ENCODE peak calls at places on chromosomes 4 and X, in ten cellular contexts. W is heart left ventricle; F is cardiac muscle cell; U is CD4-positive, alpha-beta T cell; O is aorta; H is Panc1; Z is breast epithelium; I is left ventricle myocardium inferior; T is Peyer's patch; Q is upper lobe of right lung. X is an unnamed sample.

GRCh38 chr4:113101669-113102068 is 52.2 kb downstream of the ANK2 start:
- DNase-seq in W (no peak), F (peak), U (no peak), O (no peak), H (no peak), Z (no peak), I (no peak), T (no peak), Q (no peak), X (no peak)

GRCh38 chr4:39353478-39354177 is 12.5 kb downstream of the RFC1 start:
- DNase-seq in W (no peak), F (peak), U (no peak), O (no peak), H (no peak), Z (no peak), I (no peak), T (no peak), Q (no peak), X (no peak)

GRCh38 chr4:168825975-168826374 is 184.1 kb downstream of the CBR4 start:
- DNase-seq in W (no peak), F (no peak), U (no peak), O (no peak), H (no peak), Z (no peak), I (no peak), T (no peak), Q (no peak), X (no peak)

GRCh38 chrX:49106930-49107329 is 16.6 kb downstream of the GPKOW start:
- DNase-seq in W (no peak), F (peak), U (no peak), O (no peak), H (no peak), Z (no peak), I (peak), T (no peak), Q (no peak), X (no peak)

GRCh38 chr4:148454835-148455234 is 12.6 kb upstream of the NR3C2 start:
- DNase-seq in W (no peak), F (no peak), U (no peak), O (no peak), H (no peak), Z (no peak), I (no peak), T (no peak), Q (no peak), X (no peak)

GRCh38 chr4:24482871-24483270 is 101.5 kb downstream of the DHX15 start:
- DNase-seq in W (no peak), F (peak), U (no peak), O (no peak), H (no peak), Z (no peak), I (no peak), T (no peak), Q (no peak), X (no peak)

GRCh38 chr4:89218587-89218986 is 89.0 kb downstream of the GPRIN3 start:
- DNase-seq in W (no peak), F (no peak), U (no peak), O (no peak), H (no peak), Z (no peak), I (no peak), T (no peak), Q (no peak), X (no peak)

GRCh38 chrX:103883533-103883932 is 51.5 kb upstream of the RAB9B start:
- DNase-seq in W (no peak), F (peak), U (no peak), O (no peak), H (no peak), Z (no peak), I (no peak), T (no peak), Q (no peak), X (no peak)

GRCh38 chrX:34332336-34332735 is 200.2 kb upstream of the FAM47A start:
- DNase-seq in W (no peak), F (no peak), U (no peak), O (no peak), H (no peak), Z (no peak), I (no peak), T (no peak), Q (no peak), X (no peak)

GRCh38 chr4:183659919-183660318 is 826 bp downstream of the TRAPPC11 start:
- DNase-seq in W (no peak), F (no peak), U (no peak), O (no peak), H (no peak), Z (no peak), I (no peak), T (no peak), Q (no peak), X (no peak)

GRCh38 chrX:10893976-10894375 is 217.2 kb upstream of the HCCS start:
- DNase-seq in W (no peak), F (no peak), U (no peak), O (peak), H (no peak), Z (no peak), I (no peak), T (no peak), Q (no peak), X (no peak)

GRCh38 chr4:101160792-101161592 is 186.3 kb downstream of the PPP3CA start:
- DNase-seq in W (no peak), F (no peak), U (no peak), O (no peak), H (no peak), Z (no peak), I (no peak), T (no peak), Q (no peak), X (no peak)

GRCh38 chr4:67480810-67481209 is 64.5 kb downstream of the CENPC start:
- DNase-seq in W (no peak), F (no peak), U (no peak), O (no peak), H (no peak), Z (no peak), I (no peak), T (no peak), Q (no peak), X (no peak)

GRCh38 chr4:102438873-102439614 is 62.1 kb upstream of the NFKB1 start:
- DNase-seq in W (no peak), F (peak), U (no peak), O (no peak), H (peak), Z (no peak), I (no peak), T (no peak), Q (no peak), X (peak)

GRCh38 chrX:23901065-23901464 is 6.7 kb downstream of the APOO start:
- DNase-seq in W (no peak), F (peak), U (no peak), O (no peak), H (no peak), Z (no peak), I (no peak), T (no peak), Q (no peak), X (no peak)

GRCh38 chr4:179415016-179415841 is 1973.0 kb upstream of the AGA start:
- DNase-seq in W (no peak), F (no peak), U (no peak), O (no peak), H (no peak), Z (no peak), I (no peak), T (no peak), Q (no peak), X (no peak)

GRCh38 chr4:167903291-167903721 is 189.0 kb upstream of the ANXA10 start:
- DNase-seq in W (no peak), F (peak), U (no peak), O (no peak), H (peak), Z (no peak), I (no peak), T (no peak), Q (no peak), X (no peak)

GRCh38 chr4:25865586-25865985 is 2.8 kb upstream of the SEL1L3 start:
- DNase-seq in W (no peak), F (peak), U (no peak), O (no peak), H (no peak), Z (no peak), I (no peak), T (peak), Q (no peak), X (no peak)

GRCh38 chr4:41446391-41446790 is 91.6 kb upstream of the LIMCH1 start:
- DNase-seq in W (no peak), F (no peak), U (no peak), O (no peak), H (no peak), Z (no peak), I (no peak), T (no peak), Q (no peak), X (no peak)

GRCh38 chr4:41443340-41444079 is 94.4 kb upstream of the LIMCH1 start:
- DNase-seq in W (no peak), F (no peak), U (no peak), O (no peak), H (no peak), Z (no peak), I (no peak), T (no peak), Q (no peak), X (no peak)

GRCh38 chr4:41437264-41437566 is 100.7 kb upstream of the LIMCH1 start:
- DNase-seq in W (no peak), F (no peak), U (no peak), O (no peak), H (no peak), Z (no peak), I (no peak), T (no peak), Q (no peak), X (no peak)

GRCh38 chr4:41438564-41438963 is 99.4 kb upstream of the LIMCH1 start:
- DNase-seq in W (no peak), F (no peak), U (no peak), O (no peak), H (no peak), Z (no peak), I (no peak), T (no peak), Q (no peak), X (no peak)

GRCh38 chr4:41442818-41443217 is 95.1 kb upstream of the LIMCH1 start:
- DNase-seq in W (no peak), F (no peak), U (no peak), O (no peak), H (no peak), Z (no peak), I (no peak), T (no peak), Q (no peak), X (no peak)
- H3K27ac ChIP-seq in W (no peak), F (no peak), U (no peak), O (no peak), H (no peak), Z (no peak), I (no peak), T (no peak), Q (no peak), X (no peak)

DNA sequence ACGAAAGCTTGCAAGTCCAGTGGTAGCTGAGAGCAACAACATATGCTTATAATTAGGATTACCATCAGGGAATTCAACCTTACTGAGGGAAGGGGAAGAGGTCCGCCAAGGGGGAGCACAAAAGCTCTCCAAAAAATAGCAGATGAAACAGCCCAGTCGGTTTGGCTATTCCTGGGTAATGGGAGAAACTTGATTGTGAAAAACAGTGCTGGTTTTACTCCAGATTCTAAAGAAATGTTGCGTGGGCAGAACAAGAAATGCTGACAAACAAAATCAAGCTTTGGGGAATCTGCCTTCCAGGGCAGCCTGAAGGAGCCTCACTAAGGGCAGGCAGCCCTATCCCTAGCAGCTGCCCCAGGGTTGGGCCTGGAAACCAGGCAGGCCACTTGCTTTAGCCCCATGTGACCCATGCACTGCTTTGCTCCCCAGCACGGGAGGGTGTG is 160.8 kb upstream of the LDB2 start:
- DNase-seq in W (no peak), F (peak), U (no peak), O (no peak), H (no peak), Z (no peak), I (peak), T (no peak), Q (no peak), X (peak)
- H3K27ac ChIP-seq in W (peak), F (no peak), U (no peak), O (no peak), H (no peak), Z (peak), I (peak), T (no peak), Q (no peak), X (peak)

DNA sequence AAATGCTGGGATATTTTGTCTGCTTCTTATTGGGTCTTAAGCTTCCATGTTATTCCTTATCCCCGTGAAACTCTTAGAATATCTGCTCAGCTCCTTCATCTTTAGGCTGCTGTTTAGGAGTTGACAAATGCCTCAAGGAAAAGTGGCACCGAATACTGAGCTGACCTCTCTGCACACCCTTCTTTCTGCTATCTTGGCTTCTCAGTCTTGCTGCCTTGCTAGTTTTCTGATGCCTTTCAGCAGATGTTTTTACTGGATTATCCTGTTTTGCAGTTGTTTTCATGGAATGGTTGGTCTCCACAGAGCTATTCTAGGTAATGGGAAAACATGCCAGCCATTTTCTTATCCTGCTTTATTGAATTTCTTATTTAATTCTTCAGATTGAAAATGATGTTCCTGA is 86.3 kb downstream of the GYPE start:
- DNase-seq in W (no peak), F (no peak), U (no peak), O (no peak), H (no peak), Z (no peak), I (no peak), T (no peak), Q (no peak), X (no peak)
- H3K27ac ChIP-seq in W (no peak), F (no peak), U (no peak), O (no peak), H (no peak), Z (no peak), I (no peak), T (no peak), Q (no peak), X (no peak)

GRCh38 chr4:81506731-81507130 is 35.0 kb upstream of the RASGEF1B start:
- DNase-seq in W (no peak), F (no peak), U (no peak), O (no peak), H (no peak), Z (no peak), I (no peak), T (no peak), Q (no peak), X (no peak)
- H3K27ac ChIP-seq in W (peak), F (no peak), U (no peak), O (no peak), H (no peak), Z (no peak), I (no peak), T (no peak), Q (peak), X (no peak)

GRCh38 chr4:133154725-133155124 is 5.6 kb downstream of the PCDH10 start:
- DNase-seq in W (no peak), F (peak), U (no peak), O (no peak), H (peak), Z (no peak), I (no peak), T (no peak), Q (no peak), X (no peak)

GRCh38 chr4:133152801-133153526 is 3.9 kb downstream of the PCDH10 start:
- DNase-seq in W (no peak), F (peak), U (no peak), O (no peak), H (no peak), Z (no peak), I (no peak), T (no peak), Q (no peak), X (no peak)

GRCh38 chr4:133157460-133158160 is 8.5 kb downstream of the PCDH10 start:
- DNase-seq in W (no peak), F (no peak), U (no peak), O (no peak), H (no peak), Z (no peak), I (no peak), T (no peak), Q (no peak), X (no peak)

GRCh38 chr4:133156096-133156495 is 7.0 kb downstream of the PCDH10 start:
- DNase-seq in W (no peak), F (no peak), U (no peak), O (no peak), H (no peak), Z (no peak), I (no peak), T (no peak), Q (no peak), X (no peak)

GRCh38 chr4:133156556-133156955 is 7.5 kb downstream of the PCDH10 start:
- DNase-seq in W (no peak), F (no peak), U (no peak), O (no peak), H (no peak), Z (no peak), I (no peak), T (no peak), Q (no peak), X (no peak)
- H3K27ac ChIP-seq in W (no peak), F (no peak), U (no peak), O (no peak), H (no peak), Z (no peak), I (no peak), T (no peak), Q (no peak), X (no peak)

DNA sequence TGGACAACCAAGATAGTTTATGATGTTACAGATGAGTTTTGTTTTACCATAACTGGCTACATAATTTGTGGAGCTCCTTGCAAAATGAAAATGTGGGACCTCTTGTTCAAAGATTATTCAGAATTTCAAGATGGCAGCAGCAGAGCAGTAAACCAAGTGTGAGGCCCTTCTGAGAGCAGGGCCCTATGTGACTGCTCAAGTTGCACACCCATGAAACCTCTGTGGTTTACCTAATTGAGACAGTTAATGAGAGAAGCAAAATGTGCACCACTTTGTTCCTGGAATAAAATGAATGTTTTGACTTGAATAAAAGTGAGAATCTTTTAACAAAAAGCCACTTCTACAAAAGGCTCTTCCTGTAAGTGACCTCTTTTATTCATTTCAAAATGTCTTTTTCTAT is 519.2 kb downstream of the RPA4 start:
- DNase-seq in W (no peak), F (no peak), U (no peak), O (no peak), H (no peak), Z (no peak), I (no peak), T (no peak), Q (no peak), X (no peak)
- H3K27ac ChIP-seq in W (no peak), F (no peak), U (no peak), O (no peak), H (no peak), Z (no peak), I (peak), T (no peak), Q (no peak), X (no peak)

GRCh38 chrX:53268173-53268572 is 13.2 kb downstream of the IQSEC2 start:
- DNase-seq in W (no peak), F (no peak), U (no peak), O (no peak), H (no peak), Z (no peak), I (no peak), T (no peak), Q (no peak), X (no peak)
- H3K27ac ChIP-seq in W (no peak), F (no peak), U (no peak), O (no peak), H (no peak), Z (no peak), I (no peak), T (no peak), Q (no peak), X (no peak)

X was measured in uterus.